ENCODE peak calls at places on chromosomes 6 and 20, in six cellular contexts. P, B, U, M, X and W are unnamed samples.

GRCh38 chr20:63007722-63008488 is 1.1 kb upstream of the BHLHE23 start:
- DNase-seq in B (no peak), U (no peak), X (no peak), P (no peak), M (no peak), W (no peak)

GRCh38 chr6:5394280-5394679 is 133.0 kb downstream of the FARS2 start:
- DNase-seq in M (no peak), X (no peak), P (no peak), B (no peak), U (no peak), W (no peak)

GRCh38 chr20:39986231-39986904 is 702.7 kb downstream of the MAFB start:
- DNase-seq in M (peak; percentile 16), P (peak; percentile 92), B (no peak), X (no peak), U (peak; percentile 45), W (no peak)

GRCh38 chr6:89145461-89145961 is 344 bp upstream of the PM20D2 start:
- DNase-seq in U (peak; percentile 21), X (peak; percentile 45), M (no peak), P (no peak), B (no peak), W (no peak)

GRCh38 chr6:167588920-167589614 is 237.6 kb upstream of the AFDN start:
- DNase-seq in U (no peak), B (no peak), M (no peak), P (peak; percentile 61), X (no peak), W (no peak)

GRCh38 chr6:20092071-20092566 is 120.2 kb downstream of the MBOAT1 start:
- DNase-seq in U (peak; percentile 67), P (no peak), B (peak; percentile 24), X (peak; percentile 65), M (no peak), W (peak; percentile 10)

GRCh38 chr6:30768634-30769087 is 24.3 kb upstream of the IER3 start:
- DNase-seq in P (no peak), M (no peak), U (no peak), X (no peak), B (no peak), W (no peak)

GRCh38 chr6:130009148-130009547 is 9.2 kb upstream of the L3MBTL3 start:
- DNase-seq in X (peak; percentile 46), P (no peak), B (no peak), M (no peak), U (no peak), W (no peak)

GRCh38 chr20:38202982-38203293 is 37.9 kb upstream of the TGM2 start:
- DNase-seq in B (no peak), P (peak; percentile 15), U (no peak), M (no peak), X (no peak), W (no peak)

GRCh38 chr20:6575912-6576391 is 191.5 kb upstream of the BMP2 start:
- DNase-seq in X (peak; percentile 85), P (no peak), B (no peak), M (no peak), U (peak; percentile 27), W (no peak)

GRCh38 chr6:161947371-161947770 is 673.5 kb upstream of the AGPAT4 start:
- DNase-seq in X (no peak), M (no peak), P (no peak), B (no peak), U (no peak), W (no peak)

GRCh38 chr20:62303327-62304226 is 780 bp downstream of the ADRM1 start:
- DNase-seq in P (peak; percentile 75), B (no peak), M (no peak), U (peak; percentile 7), X (peak; percentile 36), W (peak; percentile 44)

GRCh38 chr6:88013015-88013414 is 34.6 kb upstream of the SPACA1 start:
- DNase-seq in X (no peak), U (peak; percentile 0), P (no peak), B (no peak), M (no peak), W (no peak)

DNA sequence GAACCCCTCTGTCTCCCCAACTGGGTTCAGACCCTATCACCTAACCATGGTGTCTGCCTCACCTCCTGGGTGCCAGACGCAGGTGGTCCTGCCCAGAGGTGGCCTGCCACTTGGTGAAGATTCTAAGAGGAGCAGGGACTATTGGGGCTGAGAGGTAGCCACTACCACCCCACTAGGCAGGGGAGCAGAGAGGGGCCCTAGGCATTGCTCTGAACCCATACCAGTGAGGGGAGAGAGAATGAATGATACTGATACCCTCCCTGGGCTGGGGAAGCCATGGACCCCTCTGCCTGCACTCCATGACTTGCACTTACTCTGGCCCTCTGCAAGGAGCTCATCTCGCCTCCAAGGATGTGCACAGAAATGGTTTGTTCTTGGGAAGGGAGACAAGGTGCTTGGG is 31.7 kb upstream of the SPDEF start:
- DNase-seq in M (no peak), X (no peak), B (no peak), P (peak; percentile 20), U (no peak), W (no peak)
- TF ChIP-seq CTCF in M (no peak), X (no peak), B (no peak), P (no peak), U (no peak), W (no peak)

GRCh38 chr6:4220619-4221018 is 85.2 kb upstream of the ECI2 start:
- DNase-seq in B (no peak), X (no peak), M (no peak), P (no peak), U (peak; percentile 81), W (no peak)

GRCh38 chr6:4224082-4224978 is 89.0 kb upstream of the ECI2 start:
- DNase-seq in M (no peak), X (no peak), P (no peak), U (peak; percentile 76), B (no peak), W (no peak)

DNA sequence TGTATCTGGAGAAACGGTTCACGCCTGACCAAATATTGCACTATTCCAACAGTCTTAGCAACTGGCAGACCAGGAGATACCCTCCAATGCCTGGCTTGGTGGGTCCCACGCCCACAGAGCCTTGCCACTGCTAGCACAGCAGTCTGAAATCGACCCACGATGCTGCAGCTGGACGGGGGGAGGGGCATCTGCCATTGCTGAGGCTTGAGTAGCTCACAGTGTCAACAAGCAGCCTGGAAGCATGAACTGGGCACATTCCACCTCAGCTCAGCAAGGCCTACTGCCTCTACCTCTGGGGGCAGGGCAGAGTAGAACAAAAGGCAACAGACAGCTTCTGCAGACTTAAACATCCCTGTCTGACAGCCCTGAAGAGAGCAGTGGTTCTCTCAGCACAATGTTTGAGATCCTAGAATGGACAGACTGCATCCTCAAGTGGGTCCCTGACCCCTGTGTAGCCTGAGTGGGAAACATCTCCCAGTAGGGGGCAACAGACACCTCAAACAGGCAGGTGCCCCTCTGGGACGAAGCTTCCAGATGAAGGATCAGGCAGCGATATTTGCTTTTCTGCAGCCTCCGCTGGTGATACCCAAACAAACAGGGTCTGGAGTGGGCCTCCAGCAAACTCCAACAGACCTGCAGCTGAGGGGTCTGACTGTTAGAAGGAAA is 90.0 kb upstream of the ECI2 start:
- DNase-seq in U (peak; percentile 10), P (no peak), X (no peak), M (no peak), B (no peak), W (peak; percentile 10)
- TF ChIP-seq CTCF in U (no peak), P (no peak), X (no peak), M (no peak), B (no peak), W (peak; percentile 10)

DNA sequence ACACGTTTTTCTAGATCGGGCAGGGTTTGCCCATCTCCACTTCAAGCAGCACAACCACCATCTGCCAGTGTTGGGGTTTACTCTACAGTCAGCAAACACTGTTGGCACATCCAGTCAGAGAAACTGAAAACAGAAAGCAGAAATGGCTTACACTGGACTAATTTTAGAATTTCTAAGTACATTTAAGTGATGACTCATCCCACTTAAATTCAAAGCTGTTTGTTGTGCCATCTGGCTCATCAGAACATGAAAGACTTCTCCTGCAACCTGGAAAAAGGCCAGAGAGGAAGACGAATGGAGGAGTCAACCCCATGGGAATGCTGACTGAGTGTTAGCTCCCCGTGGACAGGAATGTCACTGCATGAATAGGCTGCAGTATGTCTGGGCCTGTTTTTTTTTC is 21.8 kb downstream of the FAM209B start:
- DNase-seq in U (peak; percentile 91), M (peak; percentile 11), B (no peak), X (peak; percentile 85), P (no peak), W (no peak)
- TF ChIP-seq CTCF in U (peak; percentile 17), M (no peak), B (no peak), X (no peak), P (no peak), W (no peak)

DNA sequence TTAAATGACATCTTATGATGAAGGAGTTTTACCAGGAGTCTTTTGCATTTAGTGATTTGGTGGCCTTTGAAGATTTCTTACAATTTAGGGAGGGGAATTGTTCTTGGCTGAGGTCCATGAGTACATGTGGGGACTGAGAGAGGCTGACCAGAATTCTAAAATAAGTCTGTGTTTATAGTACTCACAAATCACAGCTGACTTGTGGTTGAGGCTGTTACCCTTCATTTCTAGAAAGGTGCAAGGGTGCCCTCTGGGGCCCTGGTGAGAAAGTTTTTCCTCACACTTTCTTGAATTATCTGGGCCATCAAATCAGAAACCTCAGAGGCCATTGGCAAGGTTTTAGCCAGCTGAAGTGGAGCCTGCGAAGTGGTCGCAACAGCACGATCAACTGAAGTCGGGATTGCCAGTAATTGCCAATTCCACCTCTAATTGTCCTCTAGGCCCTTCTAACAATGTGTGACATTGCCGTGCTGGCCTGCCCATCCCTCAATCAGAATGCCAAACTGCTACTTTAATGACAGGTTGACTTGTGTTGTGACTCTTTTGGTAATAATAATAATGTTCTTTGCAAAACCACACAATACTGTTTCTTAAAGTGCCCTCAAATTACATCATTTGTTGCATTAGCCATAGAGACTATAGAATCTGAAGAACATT is 221.6 kb downstream of the OGFRL1 start:
- DNase-seq in B (peak; percentile 58), U (peak; percentile 87), X (peak; percentile 79), P (peak; percentile 74), M (peak; percentile 48), W (peak; percentile 6)
- TF ChIP-seq CTCF in B (no peak), U (peak; percentile 76), X (peak; percentile 57), P (peak; percentile 67), M (no peak), W (peak; percentile 29)

GRCh38 chr20:19824861-19825260 is 66.8 kb downstream of the RIN2 start:
- DNase-seq in P (no peak), M (no peak), U (no peak), B (no peak), X (no peak), W (no peak)

GRCh38 chr20:19827818-19828217 is 69.8 kb downstream of the RIN2 start:
- DNase-seq in U (no peak), P (no peak), B (no peak), M (no peak), X (no peak), W (no peak)

GRCh38 chr20:19830351-19830750 is 72.3 kb downstream of the RIN2 start:
- DNase-seq in P (no peak), B (no peak), U (no peak), M (no peak), X (peak; percentile 59), W (no peak)

GRCh38 chr20:19826179-19826914 is 68.3 kb downstream of the RIN2 start:
- DNase-seq in M (no peak), B (no peak), X (peak; percentile 77), U (no peak), P (no peak), W (no peak)

GRCh38 chr20:19828233-19828632 is 70.2 kb downstream of the RIN2 start:
- DNase-seq in X (peak; percentile 70), U (no peak), P (no peak), B (no peak), M (no peak), W (no peak)
- TF ChIP-seq CTCF in X (peak; percentile 14), U (peak; percentile 18), P (no peak), B (no peak), M (no peak), W (no peak)